ENCODE peak calls at places on chromosome 20, in seven cellular contexts. Z is nephron progenitor cell, S is choroid plexus epithelial cell, M is germinal center, L is activated T-cell treated with anti-CD3 and anti-CD28 coated beads for 1 hour, E is HuH-7.5, Y is nucleus accumbens. K is an unnamed sample.

GRCh38 chr20:10040070-10040970 is 5.5 kb downstream of the ANKEF1 start:
- DNase-seq in Y (no peak), Z (no peak), M (no peak), S (peak; percentile 31), L (no peak), E (no peak), K (peak; percentile 79)

GRCh38 chr20:57381596-57382503 is 9.3 kb upstream of the RBM38 start:
- DNase-seq in E (peak; percentile 90), Z (peak; percentile 87), S (peak; percentile 84), M (peak; percentile 84), L (peak; percentile 84), Y (peak; percentile 64), K (peak; percentile 74)

GRCh38 chr20:46752639-46753235 is 43.3 kb downstream of the SLC2A10 start:
- DNase-seq in Z (peak; percentile 77), Y (peak; percentile 11), S (peak; percentile 78), E (peak; percentile 35), M (peak; percentile 36), L (peak; percentile 36), K (peak; percentile 71)

GRCh38 chr20:63183422-63184146 is 32.3 kb downstream of the YTHDF1 start:
- DNase-seq in L (peak; percentile 40), M (peak; percentile 61), Z (peak; percentile 72), E (peak; percentile 86), S (peak; percentile 39), Y (no peak), K (no peak)

GRCh38 chr20:4490045-4490444 is 231.7 kb upstream of the PRND start:
- DNase-seq in L (no peak), Z (no peak), Y (no peak), E (no peak), S (no peak), M (no peak), K (no peak)

GRCh38 chr20:52179331-52180166 is 12.0 kb downstream of the ZFP64 start:
- DNase-seq in L (no peak), E (no peak), Y (no peak), Z (no peak), M (no peak), S (no peak), K (no peak)

GRCh38 chr20:32645134-32645533 is 28.6 kb downstream of the C20orf203 start:
- DNase-seq in Y (no peak), S (no peak), E (no peak), Z (no peak), M (no peak), L (no peak), K (no peak)

GRCh38 chr20:34552569-34552968 is 5.9 kb upstream of the MAP1LC3A start:
- DNase-seq in E (no peak), M (no peak), Z (no peak), L (no peak), S (no peak), Y (no peak), K (no peak)

GRCh38 chr20:5168582-5169396 is 42.0 kb downstream of the CDS2 start:
- DNase-seq in E (no peak), Z (peak; percentile 40), L (no peak), S (peak; percentile 73), M (peak; percentile 52), Y (no peak), K (peak; percentile 70)

GRCh38 chr20:56974499-56975250 is 291.8 kb downstream of the BMP7 start:
- DNase-seq in Y (peak; percentile 3), Z (peak; percentile 71), L (no peak), E (peak; percentile 43), S (peak; percentile 80), M (peak; percentile 15), K (peak; percentile 66)

GRCh38 chr20:9087531-9088217 is 18.8 kb downstream of the PLCB4 start:
- DNase-seq in S (no peak), E (no peak), M (no peak), Z (no peak), L (no peak), Y (no peak), K (no peak)

GRCh38 chr20:54100563-54100962 is 30.2 kb upstream of the BCAS1 start:
- DNase-seq in Y (no peak), L (no peak), M (no peak), Z (no peak), E (no peak), S (no peak), K (no peak)

GRCh38 chr20:20457392-20458126 is 89.7 kb downstream of the INSM1 start:
- DNase-seq in Y (no peak), L (no peak), E (no peak), M (no peak), Z (no peak), S (peak; percentile 31), K (peak; percentile 55)

GRCh38 chr20:52959125-52959524 is 13.0 kb upstream of the TSHZ2 start:
- DNase-seq in M (no peak), L (no peak), S (no peak), Z (peak; percentile 48), Y (no peak), E (no peak), K (peak; percentile 7)

GRCh38 chr20:6495907-6496306 is 271.6 kb upstream of the BMP2 start:
- DNase-seq in S (no peak), E (no peak), M (no peak), Y (no peak), Z (no peak), L (no peak), K (no peak)

GRCh38 chr20:15860850-15861249 is 712.4 kb downstream of the KIF16B start:
- DNase-seq in Z (no peak), S (no peak), L (no peak), E (no peak), M (no peak), Y (no peak), K (no peak)

GRCh38 chr20:17334866-17335412 is 108.1 kb downstream of the PCSK2 start:
- DNase-seq in L (no peak), M (no peak), Y (no peak), E (no peak), S (no peak), Z (no peak), K (no peak)

GRCh38 chr20:21053002-21053762 is 53.0 kb downstream of the LINC00237 start:
- DNase-seq in E (peak; percentile 35), S (no peak), Z (peak; percentile 17), L (no peak), M (no peak), Y (peak; percentile 7), K (no peak)

GRCh38 chr20:10114598-10114997 is 79.8 kb downstream of the ANKEF1 start:
- DNase-seq in L (no peak), E (no peak), S (no peak), Y (no peak), Z (no peak), M (no peak), K (no peak)

GRCh38 chr20:63441777-63442493 is 30.5 kb downstream of the KCNQ2 start:
- DNase-seq in L (peak; percentile 49), S (peak; percentile 32), M (peak; percentile 42), E (peak; percentile 92), Z (peak; percentile 65), Y (peak; percentile 7), K (no peak)

GRCh38 chr20:36491901-36492617 is 49.3 kb upstream of the MYL9 start:
- DNase-seq in M (peak; percentile 30), Y (no peak), L (peak; percentile 45), Z (no peak), E (no peak), S (peak; percentile 75), K (peak; percentile 47)

GRCh38 chr20:5863040-5863811 is 87.1 kb downstream of the TRMT6 start:
- DNase-seq in E (no peak), Y (no peak), Z (no peak), S (peak; percentile 88), M (no peak), L (no peak), K (peak; percentile 49)

GRCh38 chr20:53963670-53964466 is 106.5 kb downstream of the BCAS1 start:
- DNase-seq in S (no peak), L (no peak), E (no peak), Z (no peak), Y (no peak), M (no peak), K (no peak)

GRCh38 chr20:17938889-17939619 is 29.5 kb downstream of the SNX5 start:
- DNase-seq in S (peak; percentile 89), E (peak; percentile 80), L (peak; percentile 36), Y (peak; percentile 14), M (peak; percentile 78), Z (peak; percentile 75), K (peak; percentile 81)

GRCh38 chr20:59751075-59751711 is 146.9 kb downstream of the PHACTR3 start:
- DNase-seq in S (peak; percentile 33), Y (peak; percentile 72), Z (peak; percentile 77), E (peak; percentile 89), L (no peak), M (peak; percentile 36), K (peak; percentile 5)

GRCh38 chr20:62233684-62234083 is 4.6 kb upstream of the OSBPL2 start:
- DNase-seq in E (no peak), L (no peak), Y (no peak), S (no peak), Z (no peak), M (no peak), K (no peak)

GRCh38 chr20:48783533-48784272 is 44.1 kb downstream of the PREX1 start:
- DNase-seq in M (no peak), Y (no peak), Z (no peak), S (peak; percentile 65), E (no peak), L (no peak), K (peak; percentile 75)

GRCh38 chr20:52972965-52973819 is 1.0 kb downstream of the TSHZ2 start:
- DNase-seq in L (peak; percentile 25), E (peak; percentile 34), S (no peak), Y (no peak), Z (peak; percentile 59), M (peak; percentile 27), K (no peak)

GRCh38 chr20:17857639-17858449 is 110.8 kb downstream of the SNX5 start:
- DNase-seq in Z (no peak), S (no peak), Y (no peak), M (no peak), E (no peak), L (no peak), K (no peak)

GRCh38 chr20:5835234-5835845 is 85.1 kb downstream of the SHLD1 start:
- DNase-seq in L (peak; percentile 22), S (peak; percentile 83), Y (no peak), M (no peak), E (no peak), Z (no peak), K (peak; percentile 70)

GRCh38 chr20:56795492-56795891 is 166.4 kb downstream of the TFAP2C start:
- DNase-seq in M (no peak), Y (no peak), E (no peak), L (no peak), S (no peak), Z (no peak), K (no peak)

GRCh38 chr20:50876063-50876685 is 55.1 kb downstream of the ADNP start:
- DNase-seq in S (no peak), Z (no peak), L (no peak), Y (no peak), E (no peak), M (no peak), K (no peak)

GRCh38 chr20:40897177-40897700 is 131.4 kb upstream of the TOP1 start:
- DNase-seq in Z (peak; percentile 18), S (peak; percentile 17), L (no peak), Y (no peak), M (no peak), E (no peak), K (peak; percentile 22)

GRCh38 chr20:3247638-3248037 is 8.6 kb upstream of the SLC4A11 start:
- DNase-seq in Y (no peak), S (peak; percentile 24), E (no peak), M (no peak), L (no peak), Z (no peak), K (no peak)

GRCh38 chr20:17626217-17627007 is 55.6 kb downstream of the RRBP1 start:
- DNase-seq in Y (no peak), M (no peak), L (no peak), S (no peak), Z (no peak), E (no peak), K (no peak)

GRCh38 chr20:61849822-61850221 is 215.9 kb downstream of the TAF4 start:
- DNase-seq in E (no peak), L (no peak), Z (no peak), M (no peak), Y (no peak), S (no peak), K (no peak)

GRCh38 chr20:63232235-63233060 is 3.3 kb upstream of the BIRC7 start:
- DNase-seq in L (no peak), E (no peak), Z (no peak), S (peak; percentile 80), M (no peak), Y (no peak), K (peak; percentile 87)

K was measured in astrocyte of the spinal cord.